ENCODE peak calls at places on chromosomes 12 and 14, in four cellular contexts. U is A549, Q is lower lobe of right lung, P is thoracic aorta. Y is an unnamed sample.

GRCh38 chr12:91562476-91562875 is 379.9 kb upstream of the DCN start:
- DNase-seq in U (no peak), Q (no peak), P (no peak), Y (no peak)

GRCh38 chr12:122886851-122887816 is 8.8 kb downstream of the VPS37B start:
- DNase-seq in U (peak), Q (no peak), P (no peak), Y (peak)

GRCh38 chr14:88346048-88346639 is 23.1 kb upstream of the KCNK10 start:
- DNase-seq in U (no peak), Q (no peak), P (no peak), Y (no peak)

GRCh38 chr12:75599061-75599460 is 87.7 kb upstream of the KRR1 start:
- DNase-seq in U (no peak), Q (no peak), P (no peak), Y (no peak)

GRCh38 chr12:102757154-102757873 is 159.7 kb downstream of the PAH start:
- DNase-seq in U (no peak), Q (no peak), P (no peak), Y (no peak)

GRCh38 chr12:121789233-121789781 is 4.2 kb downstream of the RHOF start:
- DNase-seq in U (no peak), Q (no peak), P (no peak), Y (no peak)

GRCh38 chr14:32813401-32813800 is 125.3 kb upstream of the NPAS3 start:
- DNase-seq in U (no peak), Q (no peak), P (no peak), Y (no peak)

GRCh38 chr12:32917094-32917611 is 20.6 kb upstream of the PKP2 start:
- DNase-seq in U (no peak), Q (no peak), P (no peak), Y (peak)

GRCh38 chr14:46018846-46019420 is 632.6 kb downstream of the RPL10L start:
- DNase-seq in U (no peak), Q (no peak), P (no peak), Y (peak)

GRCh38 chr12:14167005-14167628 is 185.7 kb upstream of the GRIN2B start:
- DNase-seq in U (peak), Q (no peak), P (no peak), Y (peak)

GRCh38 chr12:22377731-22378496 is 43.4 kb upstream of the ST8SIA1 start:
- DNase-seq in U (no peak), Q (no peak), P (no peak), Y (peak)

GRCh38 chr12:107509421-107509820 is 176.2 kb upstream of the PWP1 start:
- DNase-seq in U (no peak), Q (no peak), P (no peak), Y (no peak)

GRCh38 chr14:34227834-34228662 is 234.0 kb downstream of the SPTSSA start:
- DNase-seq in U (peak), Q (peak), P (no peak), Y (no peak)

GRCh38 chr12:47377414-47378221 is 297.9 kb upstream of the AMIGO2 start:
- DNase-seq in U (peak), Q (peak), P (peak), Y (peak)

GRCh38 chr12:81596558-81596957 is 162.6 kb downstream of the PPFIA2 start:
- DNase-seq in U (no peak), Q (no peak), P (no peak), Y (no peak)

GRCh38 chr14:20683125-20683895 is 1.1 kb upstream of the RNASE4 start:
- DNase-seq in U (peak), Q (peak), P (peak), Y (peak)

GRCh38 chr12:75725505-75726120 is 214.2 kb upstream of the KRR1 start:
- DNase-seq in U (peak), Q (no peak), P (no peak), Y (peak)

GRCh38 chr12:47190905-47191304 is 111.1 kb upstream of the AMIGO2 start:
- DNase-seq in U (no peak), Q (no peak), P (no peak), Y (no peak)

GRCh38 chr14:91911474-91912032 is 35.9 kb downstream of the FBLN5 start:
- DNase-seq in U (peak), Q (no peak), P (no peak), Y (peak)

GRCh38 chr14:24398943-24399801 is at the start of gene NYNRIN:
- DNase-seq in U (no peak), Q (peak), P (no peak), Y (no peak)

GRCh38 chr12:26318661-26319068 is 123.3 kb downstream of the SSPN start:
- DNase-seq in U (no peak), Q (peak), P (no peak), Y (peak)

GRCh38 chr12:442235-442884 is 17.4 kb upstream of the B4GALNT3 start:
- DNase-seq in U (peak), Q (no peak), P (no peak), Y (peak)

GRCh38 chr12:55742719-55743130 is at the start of gene GDF11:
- DNase-seq in U (peak), Q (peak), P (no peak), Y (peak)

GRCh38 chr12:98645572-98646067 is 530 bp downstream of the APAF1 start:
- DNase-seq in U (peak), Q (no peak), P (no peak), Y (peak)

GRCh38 chr14:96001866-96002510 is 37.2 kb upstream of the C14orf132 start:
- DNase-seq in U (no peak), Q (no peak), P (no peak), Y (no peak)

GRCh38 chr14:103508930-103509329 is 13.7 kb downstream of the CKB start:
- DNase-seq in U (no peak), Q (no peak), P (no peak), Y (no peak)

DNA sequence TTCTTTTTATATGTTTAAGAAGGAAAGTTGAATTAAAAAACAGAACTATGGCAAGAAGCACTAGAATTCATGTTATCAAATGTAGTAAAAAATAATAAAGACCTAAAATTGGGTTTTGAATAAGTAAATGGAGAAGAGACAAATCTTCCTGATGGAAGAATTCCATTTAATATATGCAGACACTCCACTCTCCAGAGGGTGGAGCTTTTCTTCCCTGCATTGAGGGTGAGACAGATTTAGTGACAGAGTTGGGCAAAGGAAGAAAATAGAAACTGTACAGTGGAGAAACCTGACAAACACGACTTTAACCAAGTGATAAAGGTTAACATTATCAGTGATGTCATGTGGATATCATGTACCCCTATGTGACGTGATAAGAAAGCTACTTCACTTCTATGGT is 217.6 kb downstream of the PRKD1 start:
- DNase-seq in U (no peak), Q (no peak), P (no peak), Y (peak)
- TF ChIP-seq CTCF in U (no peak), Q (no peak), P (no peak), Y (peak)

GRCh38 chr12:113135178-113136127 is at the start of gene RASAL1:
- DNase-seq in U (peak), Q (peak), P (no peak), Y (no peak)
- TF ChIP-seq CTCF in U (peak), Q (peak), P (no peak), Y (peak)

GRCh38 chr12:63846249-63846967 is 1.9 kb downstream of the SRGAP1 start:
- DNase-seq in U (no peak), Q (no peak), P (no peak), Y (no peak)
- TF ChIP-seq CTCF in U (peak), Q (no peak), P (no peak), Y (no peak)

GRCh38 chr12:57095440-57095839 is 6.5 kb downstream of the NAB2 start:
- DNase-seq in U (no peak), Q (no peak), P (no peak), Y (no peak)
- TF ChIP-seq CTCF in U (no peak), Q (no peak), P (no peak), Y (no peak)

GRCh38 chr12:67068204-67068731 is 200.9 kb upstream of the CAND1 start:
- DNase-seq in U (no peak), Q (no peak), P (no peak), Y (no peak)
- TF ChIP-seq CTCF in U (peak), Q (no peak), P (no peak), Y (no peak)

GRCh38 chr14:90396342-90397339 is at the start of gene CALM1:
- DNase-seq in U (peak), Q (peak), P (peak), Y (peak)
- TF ChIP-seq CTCF in U (no peak), Q (no peak), P (no peak), Y (peak)